ENCODE peak calls at places on chromosomes 1 and 21, in four cellular contexts. P is fibroblast of mammary gland; O is CD4-positive, alpha-beta T cell; M is cardiac fibroblast. Q is an unnamed sample.

GRCh38 chr1:158793604-158794003 is 12.6 kb upstream of the OR6N2 start:
- DNase-seq in P (no peak), O (peak; percentile 9), M (no peak), Q (no peak)

GRCh38 chr1:42928859-42929258 is 29.8 kb downstream of the SLC2A1 start:
- DNase-seq in P (no peak), O (no peak), M (no peak), Q (no peak)

GRCh38 chr1:39098569-39099250 is 72.6 kb downstream of the NDUFS5 start:
- DNase-seq in P (peak; percentile 94), O (peak; percentile 54), M (peak; percentile 95), Q (no peak)

GRCh38 chr1:13749543-13750307 is 49.7 kb downstream of the PRDM2 start:
- DNase-seq in P (peak; percentile 47), O (peak; percentile 34), M (peak; percentile 59), Q (no peak)

GRCh38 chr1:32703479-32704291 is 1.1 kb upstream of the SYNC start:
- DNase-seq in P (peak; percentile 93), O (no peak), M (peak; percentile 96), Q (peak; percentile 96)

GRCh38 chr1:156097499-156098178 is 15.4 kb upstream of the MEX3A start:
- DNase-seq in P (no peak), O (no peak), M (no peak), Q (no peak)

GRCh38 chr1:1332031-1332755 is 1.1 kb downstream of the TAS1R3 start:
- DNase-seq in P (no peak), O (no peak), M (no peak), Q (no peak)

GRCh38 chr1:37308571-37308960 is 165.8 kb upstream of the ZC3H12A start:
- DNase-seq in P (no peak), O (no peak), M (no peak), Q (no peak)

GRCh38 chr1:6796095-6796494 is 10.8 kb downstream of the CAMTA1 start:
- DNase-seq in P (no peak), O (no peak), M (no peak), Q (no peak)

GRCh38 chr1:18192974-18193373 is 85.4 kb downstream of the IGSF21 start:
- DNase-seq in P (no peak), O (no peak), M (no peak), Q (no peak)

GRCh38 chr1:229024528-229025119 is 246.3 kb upstream of the RAB4A start:
- DNase-seq in P (peak; percentile 94), O (no peak), M (peak; percentile 84), Q (no peak)

GRCh38 chr21:35208810-35209517 is 159.9 kb upstream of the RUNX1 start:
- DNase-seq in P (peak; percentile 64), O (no peak), M (peak; percentile 48), Q (no peak)

GRCh38 chr1:35809156-35810095 is 1.6 kb downstream of the AGO4 start:
- DNase-seq in P (no peak), O (no peak), M (no peak), Q (no peak)

GRCh38 chr1:204251926-204252689 is 38.3 kb upstream of the GOLT1A start:
- DNase-seq in P (no peak), O (no peak), M (no peak), Q (no peak)

GRCh38 chr1:232285138-232285537 is 344.8 kb downstream of the SIPA1L2 start:
- DNase-seq in P (no peak), O (no peak), M (no peak), Q (no peak)

GRCh38 chr1:112625696-112626095 is 6.1 kb downstream of the CAPZA1 start:
- DNase-seq in P (peak; percentile 51), O (no peak), M (peak; percentile 66), Q (no peak)

GRCh38 chr1:154495496-154496273 is 6.3 kb upstream of the TDRD10 start:
- DNase-seq in P (no peak), O (no peak), M (no peak), Q (no peak)

GRCh38 chr1:69121708-69122107 is 446.0 kb upstream of the LRRC7 start:
- DNase-seq in P (peak; percentile 69), O (no peak), M (peak; percentile 63), Q (no peak)

GRCh38 chr1:8871539-8871935 is 6.9 kb downstream of the ENO1 start:
- DNase-seq in P (no peak), O (no peak), M (no peak), Q (no peak)

Q was measured in chondrocyte.